ENCODE peak calls at places on chromosome 16, in ten cellular contexts. T is sigmoid colon; J is heart right ventricle; Q is CD8-positive, alpha-beta memory T cell; N is BE2C; U is heart left ventricle; M is right lobe of liver; A is effector memory CD4-positive, alpha-beta T cell; C is GM23248; X is cardiac muscle cell. Z is an unnamed sample. For H3K4me1, the result is how much of the 10 kb centered on the place peaks cover.

GRCh38 chr16:19771796-19772195 is 53.7 kb downstream of the IQCK start:
- DNase-seq in T (no peak), J (no peak), Q (no peak), N (no peak), U (no peak), M (no peak), A (no peak), C (no peak), X (no peak), Z (no peak)

GRCh38 chr16:88851616-88852015 is 5.1 kb downstream of the GALNS start:
- DNase-seq in T (no peak), J (no peak), Q (no peak), N (no peak), U (no peak), M (no peak), A (no peak), C (no peak), X (no peak), Z (peak)

GRCh38 chr16:27721548-27722265 is 171.8 kb downstream of the KATNIP start:
- DNase-seq in T (peak), J (peak), Q (no peak), N (peak), U (peak), M (no peak), A (no peak), C (peak), X (no peak), Z (peak)

GRCh38 chr16:57627184-57627871 is 1.1 kb upstream of the ADGRG1 start:
- DNase-seq in T (no peak), J (no peak), Q (no peak), N (no peak), U (no peak), M (no peak), A (no peak), C (peak), X (peak), Z (peak)

GRCh38 chr16:67406111-67406593 is 10.1 kb downstream of the ZDHHC1 start:
- DNase-seq in T (peak), J (no peak), Q (no peak), N (no peak), U (no peak), M (no peak), A (no peak), C (peak), X (no peak), Z (no peak)

GRCh38 chr16:1812732-1813163 is 13.9 kb downstream of the HAGH start:
- DNase-seq in T (peak), J (peak), Q (peak), N (peak), U (peak), M (peak), A (no peak), C (peak), X (peak), Z (peak)

GRCh38 chr16:59044616-59045015 is 310.5 kb upstream of the GOT2 start:
- DNase-seq in T (no peak), J (no peak), Q (no peak), N (no peak), U (no peak), M (no peak), A (no peak), C (peak), X (no peak), Z (no peak)

GRCh38 chr16:9119795-9120194 is 28.4 kb downstream of the HAPSTR1 start:
- DNase-seq in T (peak), J (peak), Q (no peak), N (no peak), U (no peak), M (no peak), A (no peak), C (peak), X (no peak), Z (no peak)

GRCh38 chr16:54282202-54282922 is 4.2 kb downstream of the IRX3 start:
- DNase-seq in T (no peak), J (peak), Q (no peak), N (peak), U (peak), M (no peak), A (no peak), C (no peak), X (peak), Z (peak)

GRCh38 chr16:54355251-54355650 is 68.7 kb upstream of the IRX3 start:
- DNase-seq in T (no peak), J (no peak), Q (no peak), N (no peak), U (no peak), M (no peak), A (no peak), C (peak), X (no peak), Z (no peak)

GRCh38 chr16:49986351-49987124 is 38.5 kb upstream of the CNEP1R1 start:
- DNase-seq in T (no peak), J (peak), Q (no peak), N (no peak), U (no peak), M (no peak), A (no peak), C (peak), X (no peak), Z (no peak)

GRCh38 chr16:2058901-2059300 is 11.1 kb downstream of the TSC2 start:
- DNase-seq in T (no peak), J (no peak), Q (no peak), N (no peak), U (no peak), M (no peak), A (no peak), C (no peak), X (no peak), Z (no peak)

GRCh38 chr16:87507351-87508069 is 14.7 kb upstream of the ZCCHC14 start:
- DNase-seq in T (no peak), J (no peak), Q (no peak), N (no peak), U (no peak), M (no peak), A (no peak), C (peak), X (no peak), Z (no peak)

GRCh38 chr16:22353188-22353919 is 21.1 kb downstream of the CDR2 start:
- DNase-seq in T (no peak), J (no peak), Q (peak), N (no peak), U (no peak), M (no peak), A (no peak), C (peak), X (no peak), Z (no peak)

GRCh38 chr16:22660441-22661160 is 149.9 kb downstream of the NPIPB5 start:
- DNase-seq in T (peak), J (no peak), Q (no peak), N (no peak), U (no peak), M (peak), A (no peak), C (no peak), X (no peak), Z (no peak)

GRCh38 chr16:635573-636205 is 416 bp downstream of the METTL26 start:
- DNase-seq in T (no peak), J (no peak), Q (no peak), N (no peak), U (no peak), M (no peak), A (no peak), C (peak), X (no peak), Z (no peak)

GRCh38 chr16:2008009-2008526 is 1.6 kb downstream of the ZNF598 start:
- DNase-seq in T (no peak), J (no peak), Q (peak), N (no peak), U (peak), M (no peak), A (peak), C (peak), X (no peak), Z (peak)

GRCh38 chr16:24848065-24848464 is 2.3 kb downstream of the SLC5A11 start:
- DNase-seq in T (peak), J (no peak), Q (no peak), N (no peak), U (no peak), M (no peak), A (no peak), C (peak), X (no peak), Z (no peak)

GRCh38 chr16:64952177-64952576 is 169.7 kb downstream of the CDH11 start:
- DNase-seq in T (no peak), J (no peak), Q (no peak), N (no peak), U (no peak), M (no peak), A (no peak), C (peak), X (no peak), Z (no peak)

GRCh38 chr16:6066601-6067000 is 969.0 kb upstream of the EEF2KMT start:
- DNase-seq in T (no peak), J (no peak), Q (no peak), N (no peak), U (no peak), M (no peak), A (no peak), C (no peak), X (no peak), Z (no peak)

GRCh38 chr16:71428883-71429282 is 13.0 kb downstream of the TLE7 start:
- DNase-seq in T (no peak), J (no peak), Q (no peak), N (no peak), U (no peak), M (no peak), A (no peak), C (peak), X (no peak), Z (no peak)

DNA sequence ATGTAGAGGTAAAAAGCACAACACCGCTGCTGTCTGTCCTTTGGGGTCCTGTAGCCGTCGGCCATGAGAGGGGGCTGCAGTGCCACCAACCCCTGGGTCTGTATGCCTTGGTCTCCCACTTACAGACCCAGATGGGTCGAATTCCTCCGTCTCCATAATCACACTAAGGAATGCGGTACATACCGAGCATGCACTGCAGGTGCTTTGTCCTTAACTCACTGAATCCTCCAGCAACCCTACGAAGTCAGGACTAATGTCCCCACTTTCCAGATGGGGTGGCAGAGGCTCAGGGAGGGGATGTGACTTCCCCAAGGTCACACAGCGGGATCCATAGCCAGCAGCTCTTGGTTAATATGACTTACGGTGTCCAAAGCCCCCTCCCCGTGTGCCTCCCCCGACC is 219.9 kb upstream of the CIBAR2 start:
- DNase-seq in T (no peak), J (no peak), Q (no peak), N (no peak), U (no peak), M (no peak), A (no peak), C (no peak), X (no peak), Z (no peak)
- H3K4me1 ChIP-seq in T (under half), J (under half), Q (under half), N (under half), U (under half), M (under half), A (under half), C (under half), X (under half), Z (under half)

GRCh38 chr16:85800321-85800669 is 800 bp downstream of the COX4I1 start:
- DNase-seq in T (no peak), J (no peak), Q (no peak), N (no peak), U (no peak), M (no peak), A (peak), C (peak), X (peak), Z (no peak)

GRCh38 chr16:85798901-85799496 is 345 bp downstream of the EMC8 start:
- DNase-seq in T (no peak), J (peak), Q (peak), N (peak), U (no peak), M (peak), A (no peak), C (peak), X (no peak), Z (peak)

GRCh38 chr16:85796599-85796998 is 2.7 kb downstream of the EMC8 start:
- DNase-seq in T (no peak), J (no peak), Q (no peak), N (no peak), U (no peak), M (no peak), A (no peak), C (no peak), X (no peak), Z (no peak)

GRCh38 chr16:85798283-85798776 is 1.0 kb downstream of the EMC8 start:
- DNase-seq in T (no peak), J (no peak), Q (no peak), N (no peak), U (no peak), M (no peak), A (no peak), C (no peak), X (no peak), Z (no peak)

DNA sequence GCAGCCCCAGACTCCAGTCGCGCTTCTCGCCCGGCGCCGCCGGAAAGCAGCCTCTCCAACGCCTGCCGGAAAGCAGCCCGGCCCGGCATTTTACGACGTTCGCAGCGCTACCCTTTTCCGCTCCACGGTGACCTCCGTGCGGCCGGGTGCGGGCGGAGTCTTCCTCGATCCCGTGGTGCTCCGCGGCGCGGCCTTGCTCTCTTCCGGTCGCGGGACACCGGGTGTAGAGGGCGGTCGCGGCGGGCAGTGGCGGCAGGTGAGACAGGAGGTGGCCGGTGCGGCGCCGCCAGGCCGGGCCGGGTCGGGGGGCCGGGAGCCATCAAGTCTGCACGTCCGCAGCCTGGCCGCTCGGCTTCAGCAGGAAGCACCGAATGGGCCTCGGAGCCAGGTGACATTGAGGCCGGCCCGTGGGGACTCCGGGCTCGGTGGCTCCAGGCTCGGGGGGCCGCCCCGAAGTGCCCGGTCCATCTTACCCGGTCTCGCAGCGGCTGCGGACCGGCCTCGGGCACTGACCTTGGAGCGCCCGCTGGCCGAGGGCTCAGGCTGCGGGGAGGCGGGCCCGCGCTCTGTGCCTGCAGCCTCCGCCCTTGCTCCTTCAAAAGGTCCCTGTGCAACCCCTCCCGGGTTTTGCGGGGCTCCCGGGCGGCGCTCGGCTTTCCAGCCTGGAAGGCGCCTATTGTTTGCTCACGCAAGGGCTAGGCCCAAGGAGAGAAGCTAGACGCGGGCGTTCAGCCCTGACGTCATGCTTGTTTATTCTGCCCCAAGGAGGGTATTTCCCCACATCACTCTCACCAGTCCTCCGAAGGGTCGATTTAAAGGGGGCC is at the start of the genes COX4I1 and EMC8:
- DNase-seq in T (peak), J (peak), Q (peak), N (peak), U (peak), M (peak), A (peak), C (peak), X (peak), Z (peak)
- H3K4me1 ChIP-seq in T (under half), J (under half), Q (under half), N (under half), U (under half), M (under half), A (under half), C (under half), X (under half), Z (under half)

DNA sequence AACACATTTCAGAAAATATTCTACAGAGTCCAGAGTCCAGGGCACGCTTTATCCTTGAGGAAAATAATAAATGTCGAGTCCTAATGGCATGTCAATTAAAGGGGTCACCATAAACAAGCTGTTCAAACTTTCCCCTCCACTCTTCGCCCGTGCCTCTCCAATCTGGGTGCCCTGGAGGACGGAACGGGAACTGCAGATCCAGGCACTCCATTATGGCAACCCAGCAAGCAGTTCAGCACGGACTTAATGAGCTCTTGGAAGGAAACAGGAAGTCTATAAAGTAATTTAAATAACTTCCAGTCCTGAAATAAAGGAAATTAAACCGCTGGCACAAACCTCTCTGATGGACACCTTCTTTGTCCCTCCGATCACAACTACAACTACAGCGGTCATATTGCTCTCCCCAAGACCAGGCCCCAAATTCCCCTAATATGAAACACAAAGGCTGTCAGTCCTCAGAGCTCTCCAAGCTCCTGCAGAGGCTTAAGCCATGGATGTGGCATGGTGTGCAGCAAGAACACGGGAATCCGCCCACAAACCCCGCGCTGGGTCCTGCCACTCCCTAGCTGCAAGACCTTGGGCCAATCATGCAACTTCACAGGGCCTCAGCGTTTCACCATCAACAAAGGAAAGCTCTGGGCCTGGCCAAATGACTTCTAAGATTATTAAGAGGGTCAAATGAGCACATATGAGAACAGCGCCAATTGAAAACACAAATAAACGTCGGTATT is 52.6 kb downstream of the ZFHX3 start:
- DNase-seq in T (no peak), J (no peak), Q (no peak), N (peak), U (no peak), M (no peak), A (no peak), C (no peak), X (no peak), Z (no peak)
- H3K4me1 ChIP-seq in T (half or more), J (half or more), Q (under half), N (under half), U (under half), M (under half), A (under half), C (under half), X (under half), Z (under half)

GRCh38 chr16:15729152-15729551 is 79.1 kb downstream of the NDE1 start:
- DNase-seq in T (no peak), J (no peak), Q (no peak), N (no peak), U (no peak), M (no peak), A (no peak), C (no peak), X (no peak), Z (no peak)
- H3K4me1 ChIP-seq in T (under half), J (under half), Q (under half), N (under half), U (under half), M (under half), A (under half), C (under half), X (under half), Z (under half)

GRCh38 chr16:3839402-3840184 is 40.9 kb downstream of the CREBBP start:
- DNase-seq in T (no peak), J (no peak), Q (no peak), N (no peak), U (no peak), M (no peak), A (no peak), C (no peak), X (no peak), Z (no peak)

GRCh38 chr16:3836641-3837040 is 43.9 kb downstream of the CREBBP start:
- DNase-seq in T (no peak), J (no peak), Q (no peak), N (no peak), U (no peak), M (no peak), A (no peak), C (no peak), X (no peak), Z (no peak)

GRCh38 chr16:3841729-3842508 is 38.6 kb downstream of the CREBBP start:
- DNase-seq in T (no peak), J (no peak), Q (no peak), N (no peak), U (no peak), M (no peak), A (no peak), C (no peak), X (no peak), Z (no peak)

GRCh38 chr16:3837851-3838564 is 42.5 kb downstream of the CREBBP start:
- DNase-seq in T (no peak), J (no peak), Q (no peak), N (no peak), U (no peak), M (no peak), A (no peak), C (peak), X (no peak), Z (no peak)

GRCh38 chr16:3838600-3839401 is 41.7 kb downstream of the CREBBP start:
- DNase-seq in T (no peak), J (no peak), Q (no peak), N (no peak), U (no peak), M (no peak), A (no peak), C (peak), X (no peak), Z (no peak)
- H3K4me1 ChIP-seq in T (half or more), J (under half), Q (under half), N (under half), U (under half), M (under half), A (under half), C (under half), X (under half), Z (under half)

DNA sequence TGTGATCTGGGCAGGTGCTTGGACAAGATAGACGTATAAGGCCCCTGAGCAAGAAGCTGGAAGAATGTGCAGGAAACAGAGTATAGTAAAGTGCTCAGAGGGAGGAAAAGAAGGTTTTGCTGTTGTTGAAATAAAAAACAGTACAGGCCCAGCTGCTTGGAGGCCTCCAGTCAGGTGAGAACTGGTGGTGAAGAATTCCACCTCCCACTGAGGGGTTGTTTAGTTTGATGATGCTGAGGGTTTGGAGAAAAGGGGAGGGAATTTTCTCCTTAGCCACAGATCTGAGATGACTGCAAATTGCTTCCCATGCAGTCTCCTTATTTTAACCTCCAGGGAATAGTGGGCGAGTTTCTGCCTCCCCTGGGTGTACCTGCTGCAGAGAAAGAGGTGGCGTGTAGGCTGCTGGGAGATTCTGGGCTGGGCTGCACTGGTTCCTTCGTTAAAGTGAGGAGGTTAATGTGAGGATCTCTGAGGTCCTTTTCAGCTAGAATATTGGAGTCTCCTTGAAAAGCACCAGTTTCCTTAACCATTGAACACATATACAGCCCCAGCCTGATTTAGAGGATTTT is 25.8 kb downstream of the SMPD3 start:
- DNase-seq in T (no peak), J (no peak), Q (no peak), N (no peak), U (no peak), M (no peak), A (no peak), C (no peak), X (no peak), Z (no peak)
- H3K4me1 ChIP-seq in T (under half), J (under half), Q (half or more), N (under half), U (under half), M (under half), A (under half), C (under half), X (under half), Z (under half)